ENCODE peak calls at places on chromosomes 4 and X, in seven cellular contexts. V is neural progenitor cell, E is adipocyte, W is Peyer's patch, M is PC-9, U is breast epithelium, K is IMR-90. J is an unnamed sample. For H3K4me1, the result is how much of the 10 kb centered on the place peaks cover.

GRCh38 chr4:7785017-7785416 is 154.6 kb downstream of the AFAP1 start:
- DNase-seq in V (no peak), E (no peak), W (no peak), M (no peak), U (no peak), K (peak), J (no peak)

GRCh38 chrX:130746709-130747347 is 156.2 kb downstream of the ENOX2 start:
- DNase-seq in V (no peak), E (peak), W (no peak), M (no peak), U (no peak), K (peak), J (no peak)

GRCh38 chrX:20263474-20263873 is 3.2 kb downstream of the RPS6KA3 start:
- DNase-seq in V (no peak), E (peak), W (no peak), M (no peak), U (no peak), K (peak), J (peak)

GRCh38 chrX:115559672-115560071 is 1.3 kb upstream of the PLS3 start:
- DNase-seq in V (no peak), E (no peak), W (no peak), M (no peak), U (no peak), K (no peak), J (no peak)

GRCh38 chr4:1594871-1595788 is 89.0 kb downstream of the FAM53A start:
- DNase-seq in V (no peak), E (no peak), W (no peak), M (no peak), U (no peak), K (no peak), J (peak)

GRCh38 chrX:124347242-124347641 is 879 bp downstream of the SH2D1A start:
- DNase-seq in V (no peak), E (no peak), W (no peak), M (no peak), U (no peak), K (no peak), J (no peak)

GRCh38 chr4:75126058-75126457 is 193.1 kb downstream of the PARM1 start:
- DNase-seq in V (no peak), E (no peak), W (no peak), M (no peak), U (no peak), K (no peak), J (no peak)

GRCh38 chr4:170589597-170590191 is 499.9 kb upstream of the AADAT start:
- DNase-seq in V (peak), E (peak), W (no peak), M (no peak), U (no peak), K (no peak), J (no peak)

GRCh38 chr4:52248836-52249235 is 197.7 kb downstream of the SPATA18 start:
- DNase-seq in V (no peak), E (no peak), W (no peak), M (no peak), U (no peak), K (no peak), J (no peak)

GRCh38 chrX:15204130-15204751 is 65.6 kb downstream of the ASB9 start:
- DNase-seq in V (no peak), E (no peak), W (no peak), M (no peak), U (no peak), K (no peak), J (no peak)

GRCh38 chr4:83490876-83491450 is 6.1 kb upstream of the ABRAXAS1 start:
- DNase-seq in V (peak), E (peak), W (peak), M (no peak), U (no peak), K (peak), J (peak)

GRCh38 chr4:101115841-101116240 is 231.5 kb downstream of the PPP3CA start:
- DNase-seq in V (no peak), E (no peak), W (no peak), M (no peak), U (no peak), K (no peak), J (no peak)

GRCh38 chr4:82524570-82525152 is 37.1 kb downstream of the TMEM150C start:
- DNase-seq in V (no peak), E (peak), W (no peak), M (no peak), U (no peak), K (no peak), J (no peak)

GRCh38 chr4:186144596-186145569 is 40.4 kb downstream of the FAM149A start:
- DNase-seq in V (peak), E (peak), W (peak), M (peak), U (no peak), K (peak), J (no peak)

GRCh38 chr4:25767877-25768475 is 94.8 kb downstream of the SEL1L3 start:
- DNase-seq in V (peak), E (peak), W (peak), M (peak), U (peak), K (peak), J (no peak)

GRCh38 chr4:55554453-55555030 is 7.8 kb upstream of the CLOCK start:
- DNase-seq in V (no peak), E (peak), W (no peak), M (no peak), U (no peak), K (peak), J (no peak)

GRCh38 chr4:26836539-26836938 is 24.1 kb upstream of the STIM2 start:
- DNase-seq in V (peak), E (no peak), W (no peak), M (no peak), U (no peak), K (no peak), J (no peak)

GRCh38 chrX:49242545-49243066 is 7.3 kb downstream of the CCDC22 start:
- DNase-seq in V (no peak), E (no peak), W (no peak), M (no peak), U (no peak), K (no peak), J (no peak)

GRCh38 chrX:130877892-130878321 is 25.1 kb downstream of the ENOX2 start:
- DNase-seq in V (no peak), E (peak), W (no peak), M (no peak), U (no peak), K (no peak), J (no peak)

GRCh38 chrX:1448793-1449580 is 3.7 kb downstream of the ASMTL start:
- DNase-seq in V (no peak), E (no peak), W (peak), M (no peak), U (no peak), K (no peak), J (no peak)

DNA sequence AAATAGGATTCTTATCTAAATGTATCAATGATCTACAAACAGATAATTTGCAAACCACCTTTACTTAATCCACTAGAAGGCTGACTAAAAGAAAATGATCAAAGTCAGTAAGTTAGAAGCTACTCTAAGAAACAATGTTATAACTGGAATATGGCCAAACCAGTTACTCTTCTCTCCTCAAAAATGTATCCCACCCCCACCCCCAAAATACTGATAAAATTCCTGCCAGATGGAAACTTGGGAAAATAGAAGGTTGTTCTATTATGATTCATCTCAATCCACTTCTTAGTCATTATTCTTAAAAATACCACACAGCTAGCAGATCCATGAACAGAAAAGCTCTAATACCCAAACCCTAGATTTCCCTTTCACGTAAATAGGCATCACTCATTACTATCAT is 206.4 kb downstream of the KLHL13 start:
- DNase-seq in V (no peak), E (no peak), W (no peak), M (no peak), U (no peak), K (peak), J (no peak)
- H3K4me1 ChIP-seq in V (under half), E (under half), W (under half), M (under half), U (under half), K (under half), J (under half)

GRCh38 chr4:168633474-168633873 is 136.6 kb downstream of the PALLD start:
- DNase-seq in V (no peak), E (peak), W (no peak), M (no peak), U (no peak), K (no peak), J (no peak)

GRCh38 chr4:168634276-168634802 is 137.5 kb downstream of the PALLD start:
- DNase-seq in V (peak), E (peak), W (no peak), M (peak), U (peak), K (peak), J (no peak)

GRCh38 chr4:168632246-168632832 is 135.5 kb downstream of the PALLD start:
- DNase-seq in V (peak), E (peak), W (no peak), M (no peak), U (no peak), K (no peak), J (no peak)

GRCh38 chr4:168631241-168632151 is 134.6 kb downstream of the PALLD start:
- DNase-seq in V (peak), E (peak), W (peak), M (peak), U (peak), K (peak), J (no peak)

GRCh38 chr4:168633071-168633470 is 136.2 kb downstream of the PALLD start:
- DNase-seq in V (no peak), E (peak), W (no peak), M (no peak), U (no peak), K (no peak), J (no peak)
- H3K4me1 ChIP-seq in V (half or more), E (half or more), W (under half), M (half or more), U (under half), K (under half), J (under half)

GRCh38 chr4:76213415-76214268 is at the start of gene SCARB2:
- DNase-seq in V (peak), E (peak), W (peak), M (peak), U (peak), K (peak), J (peak)
- H3K4me1 ChIP-seq in V (under half), E (under half), W (under half), M (under half), U (under half), K (under half), J (under half)

GRCh38 chr4:113961322-113961698 is 18.1 kb downstream of the ARSJ start:
- DNase-seq in V (no peak), E (peak), W (no peak), M (no peak), U (no peak), K (peak), J (no peak)

GRCh38 chr4:113960684-113961321 is 18.6 kb downstream of the ARSJ start:
- DNase-seq in V (no peak), E (no peak), W (no peak), M (no peak), U (no peak), K (no peak), J (no peak)

GRCh38 chr4:113955948-113956347 is 23.5 kb downstream of the ARSJ start:
- DNase-seq in V (no peak), E (no peak), W (no peak), M (no peak), U (no peak), K (no peak), J (no peak)

GRCh38 chr4:113957961-113958360 is 21.5 kb downstream of the ARSJ start:
- DNase-seq in V (no peak), E (peak), W (no peak), M (no peak), U (no peak), K (peak), J (no peak)

GRCh38 chr4:113958766-113959540 is 20.5 kb downstream of the ARSJ start:
- DNase-seq in V (no peak), E (peak), W (no peak), M (no peak), U (no peak), K (peak), J (no peak)
- H3K4me1 ChIP-seq in V (under half), E (under half), W (under half), M (under half), U (under half), K (under half), J (under half)

GRCh38 chr4:38509551-38509950 is 154.4 kb upstream of the KLF3 start:
- DNase-seq in V (no peak), E (no peak), W (peak), M (no peak), U (no peak), K (no peak), J (peak)
- H3K4me1 ChIP-seq in V (under half), E (under half), W (under half), M (under half), U (under half), K (under half), J (half or more)

DNA sequence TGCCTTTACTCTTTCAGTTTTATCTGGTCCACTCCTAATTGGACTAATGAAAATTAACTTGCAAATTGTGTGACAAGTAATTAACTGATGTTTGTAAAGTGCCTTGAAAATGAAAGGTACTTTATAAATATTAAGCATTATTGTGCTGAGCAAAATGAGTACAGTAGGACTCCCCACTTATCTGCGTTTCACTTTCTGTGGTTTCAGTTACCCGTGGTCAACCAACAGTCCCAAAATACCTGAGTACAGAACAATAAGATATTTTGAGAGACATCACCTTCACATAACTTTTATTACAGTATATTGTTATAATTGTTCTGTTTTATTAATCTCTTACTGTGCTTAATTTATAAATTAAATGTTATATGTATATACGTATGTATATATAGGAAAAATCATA is 27.4 kb upstream of the JADE3 start:
- DNase-seq in V (no peak), E (no peak), W (no peak), M (no peak), U (no peak), K (no peak), J (no peak)
- H3K4me1 ChIP-seq in V (under half), E (under half), W (under half), M (under half), U (under half), K (under half), J (under half)

GRCh38 chr4:152513078-152513477 is 22.8 kb downstream of the FBXW7 start:
- DNase-seq in V (no peak), E (no peak), W (no peak), M (no peak), U (no peak), K (no peak), J (no peak)
- H3K4me1 ChIP-seq in V (under half), E (under half), W (under half), M (under half), U (under half), K (under half), J (under half)

DNA sequence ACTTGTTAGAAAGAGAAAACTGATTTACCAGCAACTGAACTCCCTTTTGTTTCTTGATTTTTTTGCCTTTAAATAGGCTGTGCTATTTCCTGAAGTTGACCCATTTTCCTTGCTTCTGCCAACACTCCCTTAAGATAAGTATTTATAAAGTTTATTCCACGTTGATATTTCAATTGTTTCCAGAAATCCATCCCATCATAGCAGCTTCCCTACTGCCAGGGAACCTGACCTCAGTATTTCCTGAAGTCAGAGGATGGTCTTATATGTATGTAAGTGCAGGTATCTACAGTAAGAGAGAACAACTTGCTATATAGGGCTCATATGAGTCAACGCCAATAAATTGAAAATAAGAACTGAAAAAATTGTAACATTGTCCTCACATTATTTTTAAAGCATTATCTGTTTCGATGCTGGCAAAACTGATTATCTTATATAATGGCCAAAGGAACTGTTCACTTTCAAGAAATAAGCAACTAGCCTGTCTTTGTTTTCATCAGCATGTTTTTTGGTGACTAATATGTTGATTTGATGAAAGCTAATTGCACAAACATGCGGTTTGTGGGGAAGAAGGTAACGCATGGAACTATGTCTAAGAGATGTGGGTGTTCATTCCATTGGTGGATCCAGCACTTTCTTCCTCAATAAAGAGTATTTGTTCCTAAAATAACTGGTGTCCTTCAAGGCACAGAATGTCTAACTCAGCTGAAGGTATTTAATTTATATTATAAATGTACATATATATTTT is 4.7 kb downstream of the LIMCH1 start:
- DNase-seq in V (no peak), E (no peak), W (no peak), M (no peak), U (no peak), K (no peak), J (no peak)
- H3K4me1 ChIP-seq in V (under half), E (under half), W (under half), M (under half), U (under half), K (under half), J (under half)